ENCODE peak calls at places on chromosomes 2 and 18, in seven cellular contexts. One of them, this sample, is unnamed.

GRCh38 chr18:22674300-22674699 is 256.6 kb upstream of the CTAGE1 start:
- DNase-seq in HepG2: no peak
- DNase-seq in HCT116: peak; percentile 7
- DNase-seq in K562: no peak
- DNase-seq in GM12878: no peak
- DNase-seq in H1: no peak
- DNase-seq in SK-N-SH: no peak
- DNase-seq in this sample: no peak

GRCh38 chr18:62716679-62717058 is 1.3 kb downstream of the PHLPP1 start:
- DNase-seq in GM12878: no peak
- DNase-seq in SK-N-SH: peak; percentile 77
- DNase-seq in HCT116: no peak
- DNase-seq in H1: peak; percentile 73
- DNase-seq in HepG2: no peak
- DNase-seq in K562: peak; percentile 22
- DNase-seq in this sample: peak; percentile 37

GRCh38 chr18:79771446-79772107 is 26.2 kb upstream of the KCNG2 start:
- DNase-seq in GM12878: no peak
- DNase-seq in HCT116: no peak
- DNase-seq in SK-N-SH: no peak
- DNase-seq in HepG2: no peak
- DNase-seq in H1: no peak
- DNase-seq in K562: no peak
- DNase-seq in this sample: no peak

GRCh38 chr2:99864561-99865216 is 277.7 kb downstream of the AFF3 start:
- DNase-seq in SK-N-SH: no peak
- DNase-seq in HepG2: no peak
- DNase-seq in GM12878: no peak
- DNase-seq in HCT116: no peak
- DNase-seq in K562: no peak
- DNase-seq in H1: no peak
- DNase-seq in this sample: peak; percentile 37

GRCh38 chr2:224222320-224222719 is 179.6 kb downstream of the FAM124B start:
- DNase-seq in SK-N-SH: no peak
- DNase-seq in GM12878: no peak
- DNase-seq in K562: no peak
- DNase-seq in HepG2: no peak
- DNase-seq in HCT116: no peak
- DNase-seq in H1: no peak
- DNase-seq in this sample: no peak

GRCh38 chr2:220076734-220077133 is 449.3 kb downstream of the SLC4A3 start:
- DNase-seq in K562: no peak
- DNase-seq in HCT116: no peak
- DNase-seq in GM12878: no peak
- DNase-seq in SK-N-SH: peak; percentile 2
- DNase-seq in HepG2: no peak
- DNase-seq in H1: no peak
- DNase-seq in this sample: peak; percentile 96

GRCh38 chr2:3101016-3101703 is 276.5 kb downstream of the EIPR1 start:
- DNase-seq in GM12878: no peak
- DNase-seq in HepG2: no peak
- DNase-seq in H1: no peak
- DNase-seq in HCT116: no peak
- DNase-seq in SK-N-SH: peak; percentile 93
- DNase-seq in K562: no peak
- DNase-seq in this sample: no peak

GRCh38 chr2:209505410-209505809 is 81.6 kb downstream of the MAP2 start:
- DNase-seq in SK-N-SH: no peak
- DNase-seq in K562: no peak
- DNase-seq in HepG2: no peak
- DNase-seq in HCT116: no peak
- DNase-seq in H1: no peak
- DNase-seq in GM12878: no peak
- DNase-seq in this sample: no peak

GRCh38 chr2:118830886-118831285 is 16.6 kb downstream of the EN1 start:
- DNase-seq in SK-N-SH: no peak
- DNase-seq in GM12878: no peak
- DNase-seq in H1: no peak
- DNase-seq in K562: no peak
- DNase-seq in HCT116: no peak
- DNase-seq in HepG2: no peak
- DNase-seq in this sample: no peak

GRCh38 chr2:210503622-210504300 is 27.2 kb upstream of the LANCL1 start:
- DNase-seq in H1: no peak
- DNase-seq in SK-N-SH: no peak
- DNase-seq in GM12878: no peak
- DNase-seq in K562: no peak
- DNase-seq in HepG2: no peak
- DNase-seq in HCT116: no peak
- DNase-seq in this sample: no peak

GRCh38 chr18:58541137-58541788 is 87.6 kb downstream of the ALPK2 start:
- DNase-seq in HCT116: peak; percentile 74
- DNase-seq in K562: peak; percentile 11
- DNase-seq in SK-N-SH: no peak
- DNase-seq in GM12878: no peak
- DNase-seq in H1: peak; percentile 66
- DNase-seq in HepG2: no peak
- DNase-seq in this sample: no peak

GRCh38 chr2:37780097-37780676 is 108.7 kb upstream of the CDC42EP3 start:
- DNase-seq in HepG2: no peak
- DNase-seq in SK-N-SH: no peak
- DNase-seq in HCT116: no peak
- DNase-seq in GM12878: no peak
- DNase-seq in H1: no peak
- DNase-seq in K562: no peak
- DNase-seq in this sample: no peak

GRCh38 chr2:25905126-25905525 is 26.8 kb upstream of the ASXL2 start:
- DNase-seq in HCT116: no peak
- DNase-seq in H1: no peak
- DNase-seq in HepG2: no peak
- DNase-seq in GM12878: no peak
- DNase-seq in SK-N-SH: no peak
- DNase-seq in K562: no peak
- DNase-seq in this sample: no peak

GRCh38 chr2:138997849-138998517 is 217.8 kb upstream of the NXPH2 start:
- DNase-seq in HepG2: no peak
- DNase-seq in HCT116: peak; percentile 39
- DNase-seq in K562: no peak
- DNase-seq in SK-N-SH: no peak
- DNase-seq in GM12878: no peak
- DNase-seq in H1: no peak
- DNase-seq in this sample: no peak

GRCh38 chr2:63052411-63053234 is 2.0 kb downstream of the OTX1 start:
- DNase-seq in SK-N-SH: peak; percentile 29
- DNase-seq in H1: peak; percentile 55
- DNase-seq in HCT116: no peak
- DNase-seq in K562: no peak
- DNase-seq in GM12878: no peak
- DNase-seq in HepG2: no peak
- DNase-seq in this sample: no peak

GRCh38 chr18:49021076-49021432 is 70.3 kb upstream of the SMAD7 start:
- DNase-seq in HCT116: no peak
- DNase-seq in HepG2: no peak
- DNase-seq in K562: no peak
- DNase-seq in H1: no peak
- DNase-seq in SK-N-SH: no peak
- DNase-seq in GM12878: no peak
- DNase-seq in this sample: no peak

GRCh38 chr2:99659874-99660273 is 170.1 kb upstream of the REV1 start:
- DNase-seq in HepG2: no peak
- DNase-seq in SK-N-SH: no peak
- DNase-seq in K562: no peak
- DNase-seq in GM12878: no peak
- DNase-seq in H1: no peak
- DNase-seq in HCT116: no peak
- DNase-seq in this sample: no peak

GRCh38 chr2:42794271-42795046 is 2.1 kb upstream of the HAAO start:
- DNase-seq in HCT116: no peak
- DNase-seq in HepG2: peak; percentile 86
- DNase-seq in K562: peak; percentile 38
- DNase-seq in GM12878: no peak
- DNase-seq in H1: no peak
- DNase-seq in SK-N-SH: peak; percentile 32
- DNase-seq in this sample: peak; percentile 44

GRCh38 chr2:222024934-222025890 is 273.6 kb downstream of the PAX3 start:
- DNase-seq in GM12878: no peak
- DNase-seq in K562: no peak
- DNase-seq in HCT116: peak; percentile 39
- DNase-seq in HepG2: peak; percentile 31
- DNase-seq in H1: no peak
- DNase-seq in SK-N-SH: peak; percentile 8
- DNase-seq in this sample: peak; percentile 4

GRCh38 chr2:38030590-38031326 is 45.2 kb downstream of the CYP1B1 start:
- DNase-seq in K562: no peak
- DNase-seq in HCT116: no peak
- DNase-seq in HepG2: no peak
- DNase-seq in GM12878: no peak
- DNase-seq in SK-N-SH: no peak
- DNase-seq in H1: no peak
- DNase-seq in this sample: no peak

GRCh38 chr2:19185061-19185460 is 173.4 kb downstream of the OSR1 start:
- DNase-seq in HepG2: no peak
- DNase-seq in H1: no peak
- DNase-seq in K562: no peak
- DNase-seq in SK-N-SH: no peak
- DNase-seq in GM12878: no peak
- DNase-seq in HCT116: no peak
- DNase-seq in this sample: no peak

GRCh38 chr2:159054032-159054334 is 85.5 kb downstream of the TANC1 start:
- DNase-seq in GM12878: no peak
- DNase-seq in HepG2: no peak
- DNase-seq in K562: no peak
- DNase-seq in SK-N-SH: peak; percentile 40
- DNase-seq in H1: no peak
- DNase-seq in HCT116: no peak
- DNase-seq in this sample: no peak

GRCh38 chr2:204207851-204208250 is 271.3 kb downstream of the ICOS start:
- DNase-seq in GM12878: no peak
- DNase-seq in HepG2: no peak
- DNase-seq in H1: no peak
- DNase-seq in SK-N-SH: no peak
- DNase-seq in K562: no peak
- DNase-seq in HCT116: no peak
- DNase-seq in this sample: no peak

GRCh38 chr2:23595601-23596251 is 210.7 kb downstream of the KLHL29 start:
- DNase-seq in K562: no peak
- DNase-seq in GM12878: no peak
- DNase-seq in H1: no peak
- DNase-seq in SK-N-SH: no peak
- DNase-seq in HCT116: no peak
- DNase-seq in HepG2: peak; percentile 45
- DNase-seq in this sample: no peak
- TF ChIP-seq JUND in K562: no peak
- TF ChIP-seq JUND in GM12878: no peak
- TF ChIP-seq JUND in H1: no peak
- TF ChIP-seq JUND in SK-N-SH: no peak
- TF ChIP-seq JUND in HCT116: no peak
- TF ChIP-seq JUND in HepG2: no peak
- TF ChIP-seq JUND in this sample: no peak

GRCh38 chr2:227871375-227871788 is at the start of gene DAW1:
- DNase-seq in GM12878: no peak
- DNase-seq in HepG2: peak; percentile 21
- DNase-seq in H1: peak; percentile 90
- DNase-seq in K562: peak; percentile 17
- DNase-seq in SK-N-SH: peak; percentile 88
- DNase-seq in HCT116: no peak
- DNase-seq in this sample: no peak
- TF ChIP-seq JUND in GM12878: no peak
- TF ChIP-seq JUND in HepG2: no peak
- TF ChIP-seq JUND in H1: no peak
- TF ChIP-seq JUND in K562: no peak
- TF ChIP-seq JUND in SK-N-SH: no peak
- TF ChIP-seq JUND in HCT116: no peak
- TF ChIP-seq JUND in this sample: no peak

GRCh38 chr18:28176674-28176932 is 327 bp downstream of the CDH2 start:
- DNase-seq in SK-N-SH: no peak
- DNase-seq in HCT116: no peak
- DNase-seq in HepG2: no peak
- DNase-seq in H1: peak; percentile 59
- DNase-seq in GM12878: no peak
- DNase-seq in K562: no peak
- DNase-seq in this sample: no peak
- TF ChIP-seq JUND in SK-N-SH: no peak
- TF ChIP-seq JUND in HCT116: no peak
- TF ChIP-seq JUND in HepG2: no peak
- TF ChIP-seq JUND in H1: no peak
- TF ChIP-seq JUND in GM12878: no peak
- TF ChIP-seq JUND in K562: no peak
- TF ChIP-seq JUND in this sample: no peak

GRCh38 chr18:33356735-33357134 is 83.8 kb downstream of the CCDC178 start:
- DNase-seq in GM12878: no peak
- DNase-seq in H1: no peak
- DNase-seq in K562: no peak
- DNase-seq in HCT116: no peak
- DNase-seq in SK-N-SH: no peak
- DNase-seq in HepG2: no peak
- DNase-seq in this sample: no peak

GRCh38 chr18:33355756-33356155 is 84.8 kb downstream of the CCDC178 start:
- DNase-seq in H1: no peak
- DNase-seq in GM12878: no peak
- DNase-seq in HCT116: no peak
- DNase-seq in K562: no peak
- DNase-seq in SK-N-SH: no peak
- DNase-seq in HepG2: no peak
- DNase-seq in this sample: no peak

DNA sequence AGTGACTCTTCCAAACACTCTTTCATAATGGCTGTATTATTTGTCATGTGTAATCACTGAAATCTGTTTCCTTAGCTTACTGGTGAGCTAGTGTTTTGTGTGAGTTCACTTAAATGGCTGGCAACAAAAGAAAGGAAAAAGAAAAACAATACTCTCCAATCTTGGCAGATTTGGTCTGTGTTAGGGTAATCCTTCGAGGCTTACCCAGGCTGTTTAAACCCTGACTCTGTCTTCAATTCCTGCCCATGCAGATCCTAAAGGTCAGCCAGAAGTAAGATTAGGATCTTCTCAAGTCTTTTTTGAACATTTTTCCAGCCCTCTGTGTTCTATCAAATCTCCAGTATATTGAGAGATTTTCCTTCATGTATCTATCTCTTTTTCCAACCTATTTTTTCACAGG is 85.3 kb downstream of the CCDC178 start:
- DNase-seq in GM12878: no peak
- DNase-seq in H1: no peak
- DNase-seq in K562: no peak
- DNase-seq in HepG2: no peak
- DNase-seq in HCT116: no peak
- DNase-seq in SK-N-SH: no peak
- DNase-seq in this sample: no peak
- TF ChIP-seq JUND in GM12878: no peak
- TF ChIP-seq JUND in H1: no peak
- TF ChIP-seq JUND in K562: no peak
- TF ChIP-seq JUND in HepG2: no peak
- TF ChIP-seq JUND in HCT116: no peak
- TF ChIP-seq JUND in SK-N-SH: no peak
- TF ChIP-seq JUND in this sample: no peak

DNA sequence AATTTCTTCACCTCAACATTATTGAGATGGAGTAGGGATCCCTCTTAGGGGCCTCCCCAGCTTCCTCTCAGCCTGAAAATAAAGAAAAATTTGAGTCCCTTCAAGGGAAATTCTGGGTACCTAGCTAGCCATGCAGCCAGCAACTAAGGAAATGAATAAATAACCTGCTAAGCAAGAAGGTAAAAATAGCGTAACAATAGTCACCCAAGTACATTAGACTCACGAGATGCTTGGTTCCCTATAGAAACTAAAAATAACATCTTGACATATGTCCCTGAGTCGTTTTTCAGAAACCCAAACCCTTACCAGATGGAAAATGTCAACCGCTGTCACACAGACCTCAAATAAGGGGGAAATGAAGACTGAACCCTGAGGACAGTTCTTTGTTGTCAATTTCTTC is 51.9 kb downstream of the CACNB4 start:
- DNase-seq in K562: no peak
- DNase-seq in SK-N-SH: no peak
- DNase-seq in GM12878: peak; percentile 87
- DNase-seq in H1: no peak
- DNase-seq in HCT116: no peak
- DNase-seq in HepG2: no peak
- DNase-seq in this sample: no peak
- TF ChIP-seq JUND in K562: no peak
- TF ChIP-seq JUND in SK-N-SH: no peak
- TF ChIP-seq JUND in GM12878: no peak
- TF ChIP-seq JUND in H1: no peak
- TF ChIP-seq JUND in HCT116: no peak
- TF ChIP-seq JUND in HepG2: no peak
- TF ChIP-seq JUND in this sample: no peak

This sample was measured in T47D.